ENCODE peak calls at places on chromosomes 4 and X, in seven cellular contexts. U is uterus, C is sciatic nerve, D is cardiac muscle cell, Q is adipocyte, N is GM23248, W is Right ventricle myocardium inferior. T is an unnamed sample.

GRCh38 chr4:733631-733980 is 28.0 kb downstream of the PCGF3 start:
- DNase-seq in W (no peak), Q (no peak), U (no peak), D (no peak), N (no peak), C (no peak), T (no peak)

GRCh38 chr4:29581469-29581868 is 1138.7 kb upstream of the PCDH7 start:
- DNase-seq in U (peak), N (no peak), D (peak), Q (peak), C (no peak), W (no peak), T (no peak)

GRCh38 chr4:166422475-166422874 is 549.4 kb downstream of the TLL1 start:
- DNase-seq in U (no peak), C (no peak), N (peak), W (no peak), Q (peak), D (peak), T (peak)

GRCh38 chrX:11724122-11725017 is 33.7 kb upstream of the MSL3 start:
- DNase-seq in Q (peak), D (peak), U (peak), W (no peak), C (no peak), N (peak), T (peak)

GRCh38 chr4:148353571-148353970 is 88.6 kb downstream of the NR3C2 start:
- DNase-seq in Q (no peak), N (no peak), U (no peak), C (no peak), D (no peak), W (no peak), T (no peak)

GRCh38 chr4:150381671-150382427 is 200.1 kb upstream of the MAB21L2 start:
- DNase-seq in C (no peak), Q (peak), D (peak), W (no peak), N (peak), U (no peak), T (no peak)

GRCh38 chr4:146288188-146288587 is 73.8 kb downstream of the REELD1 start:
- DNase-seq in Q (no peak), C (no peak), N (no peak), D (no peak), U (no peak), W (no peak), T (no peak)

GRCh38 chr4:766152-766515 is 59.8 kb downstream of the CPLX1 start:
- DNase-seq in N (peak), W (no peak), U (no peak), Q (no peak), C (no peak), D (peak), T (no peak)

GRCh38 chr4:133151301-133151680 is 2.2 kb downstream of the PCDH10 start:
- DNase-seq in N (peak), U (no peak), C (peak), Q (peak), W (no peak), D (peak), T (peak)

GRCh38 chr4:58688603-58689002 is 1578.4 kb upstream of the IGFBP7 start:
- DNase-seq in N (no peak), U (no peak), W (no peak), C (no peak), Q (no peak), D (no peak), T (no peak)

GRCh38 chr4:33268776-33269175 is 2548.6 kb downstream of the PCDH7 start:
- DNase-seq in Q (no peak), D (no peak), N (no peak), U (no peak), W (no peak), C (no peak), T (no peak)

GRCh38 chrX:120111611-120112010 is 4.1 kb downstream of the RHOXF1 start:
- DNase-seq in C (no peak), D (no peak), Q (peak), U (no peak), W (no peak), N (peak), T (no peak)

GRCh38 chr4:166842795-166843261 is 391.5 kb downstream of the SPOCK3 start:
- DNase-seq in W (no peak), Q (no peak), U (no peak), D (no peak), N (no peak), C (no peak), T (no peak)

GRCh38 chr4:139281212-139281611 is 1.2 kb upstream of the MGARP start:
- DNase-seq in C (no peak), Q (no peak), W (no peak), D (no peak), U (no peak), N (no peak), T (no peak)

GRCh38 chr4:79575709-79576479 is 167.9 kb upstream of the GK2 start:
- DNase-seq in N (peak), Q (peak), D (no peak), U (no peak), W (no peak), C (no peak), T (no peak)

GRCh38 chrX:78710146-78710545 is 37.4 kb upstream of the LPAR4 start:
- DNase-seq in D (no peak), N (peak), Q (no peak), C (no peak), U (no peak), W (no peak), T (no peak)

GRCh38 chr4:85905761-85906160 is 430.8 kb downstream of the ARHGAP24 start:
- DNase-seq in Q (no peak), W (no peak), U (no peak), N (no peak), C (no peak), D (no peak), T (no peak)

GRCh38 chrX:45479196-45479834 is 278.6 kb upstream of the DIPK2B start:
- DNase-seq in D (peak), C (no peak), Q (peak), W (no peak), N (peak), U (no peak), T (peak)

GRCh38 chr4:84931961-84932360 is 34.5 kb downstream of the WDFY3 start:
- DNase-seq in N (no peak), Q (no peak), C (no peak), W (no peak), U (no peak), D (no peak), T (no peak)

GRCh38 chr4:8819421-8820177 is 52.0 kb downstream of the HMX1 start:
- DNase-seq in N (no peak), C (no peak), W (no peak), D (no peak), Q (no peak), U (no peak), T (no peak)

GRCh38 chr4:84585276-84585675 is 2.3 kb downstream of the CDS1 start:
- DNase-seq in C (no peak), U (no peak), W (no peak), N (no peak), Q (no peak), D (no peak), T (no peak)

GRCh38 chrX:39613997-39614679 is 483.6 kb downstream of the BCOR start:
- DNase-seq in W (no peak), C (no peak), Q (no peak), D (no peak), U (no peak), N (no peak), T (peak)

GRCh38 chrX:8960809-8961413 is 73.0 kb downstream of the FAM9B start:
- DNase-seq in Q (peak), N (peak), W (no peak), D (peak), C (no peak), U (no peak), T (no peak)

GRCh38 chrX:110316351-110317078 is 1.4 kb downstream of the AMMECR1 start:
- DNase-seq in Q (peak), U (no peak), W (no peak), N (peak), D (peak), C (no peak), T (peak)

GRCh38 chrX:72031634-72032033 is 100.1 kb downstream of the RTL5 start:
- DNase-seq in D (no peak), N (no peak), W (no peak), C (no peak), U (no peak), Q (no peak), T (no peak)

GRCh38 chr4:137994858-137995257 is 247.3 kb downstream of the SLC7A11 start:
- DNase-seq in D (no peak), Q (peak), U (no peak), N (peak), W (no peak), C (no peak), T (no peak)

GRCh38 chr4:56410247-56410646 is 23.0 kb upstream of the AASDH start:
- DNase-seq in W (no peak), C (no peak), N (peak), D (peak), Q (peak), U (peak), T (peak)

GRCh38 chrX:13689519-13690211 is 737 bp downstream of the RAB9A start:
- DNase-seq in D (peak), Q (peak), W (no peak), C (no peak), U (no peak), N (peak), T (peak)

GRCh38 chr4:38231626-38232025 is 271.4 kb downstream of the PTTG2 start:
- DNase-seq in W (no peak), C (no peak), N (no peak), D (no peak), Q (no peak), U (no peak), T (no peak)

GRCh38 chrX:74133156-74133796 is 170.7 kb upstream of the ZCCHC13 start:
- DNase-seq in N (peak), D (peak), U (peak), Q (peak), W (no peak), C (no peak), T (peak)

GRCh38 chr4:82431026-82431745 is 796 bp downstream of the ENOPH1 start:
- DNase-seq in U (no peak), C (no peak), W (no peak), D (peak), Q (peak), N (peak), T (peak)

GRCh38 chr4:6121276-6121850 is 79.0 kb downstream of the JAKMIP1 start:
- DNase-seq in D (no peak), U (no peak), W (no peak), C (no peak), Q (no peak), N (no peak), T (no peak)

GRCh38 chrX:500481-501010 is 113.8 kb upstream of the PPP2R3B start:
- DNase-seq in Q (no peak), N (no peak), D (no peak), C (no peak), U (no peak), W (no peak), T (no peak)